ENCODE peak calls at places on chromosomes 7 and 10, in ten cellular contexts. V is heart left ventricle; K is endothelial cell; E is colonic mucosa; Y is GM13976; Z is neural progenitor cell; J is suprapubic skin; A is activated CD8-positive, alpha-beta T cell treated with anti-CD3 and anti-CD28 coated beads for 36 hours; M is psoas muscle; L is transverse colon. T is an unnamed sample.
A peak's percentile ranks its signal among the peaks of the same experiment; 100 is the strongest.

GRCh38 chr7:150945171-150945852 is 32.8 kb downstream of the KCNH2 start:
- DNase-seq in V (no peak), K (no peak), E (no peak), Y (no peak), Z (no peak), J (peak; percentile 72), A (no peak), M (no peak), L (no peak), T (no peak)

GRCh38 chr10:3749597-3750351 is 35.2 kb downstream of the KLF6 start:
- DNase-seq in V (peak; percentile 52), K (no peak), E (no peak), Y (peak; percentile 40), Z (no peak), J (no peak), A (no peak), M (peak; percentile 77), L (no peak), T (no peak)

GRCh38 chr7:106057962-106058901 is 53.9 kb downstream of the SYPL1 start:
- DNase-seq in V (no peak), K (no peak), E (peak; percentile 77), Y (peak; percentile 82), Z (peak; percentile 74), J (peak; percentile 88), A (peak; percentile 65), M (no peak), L (peak; percentile 69), T (peak; percentile 56)

GRCh38 chr7:155412416-155413253 is 45.3 kb upstream of the EN2 start:
- DNase-seq in V (no peak), K (peak; percentile 83), E (peak; percentile 60), Y (peak; percentile 88), Z (peak; percentile 87), J (no peak), A (peak; percentile 74), M (no peak), L (peak; percentile 42), T (peak; percentile 69)

GRCh38 chr10:64682043-64682442 is 1160.8 kb downstream of the REEP3 start:
- DNase-seq in V (no peak), K (no peak), E (no peak), Y (no peak), Z (no peak), J (no peak), A (no peak), M (no peak), L (no peak), T (no peak)

GRCh38 chr10:62587011-62587410 is 212.8 kb downstream of the ZNF365 start:
- DNase-seq in V (no peak), K (no peak), E (no peak), Y (no peak), Z (no peak), J (no peak), A (no peak), M (no peak), L (no peak), T (no peak)

GRCh38 chr10:59465089-59465488 is 102.7 kb upstream of the FAM13C start:
- DNase-seq in V (no peak), K (peak; percentile 7), E (no peak), Y (no peak), Z (peak; percentile 23), J (no peak), A (no peak), M (no peak), L (no peak), T (no peak)

GRCh38 chr10:12252882-12253546 is 57.0 kb downstream of the CDC123 start:
- DNase-seq in V (no peak), K (peak; percentile 37), E (no peak), Y (peak; percentile 66), Z (peak; percentile 56), J (no peak), A (peak; percentile 40), M (no peak), L (peak; percentile 46), T (no peak)

GRCh38 chr10:110170142-110170887 is 37.1 kb upstream of the MXI1 start:
- DNase-seq in V (peak; percentile 49), K (no peak), E (no peak), Y (no peak), Z (peak; percentile 27), J (peak; percentile 50), A (no peak), M (no peak), L (no peak), T (no peak)

GRCh38 chr7:38502289-38502688 is 128.9 kb downstream of the AMPH start:
- DNase-seq in V (no peak), K (no peak), E (no peak), Y (no peak), Z (no peak), J (no peak), A (no peak), M (no peak), L (no peak), T (no peak)

GRCh38 chr10:119782981-119783664 is 57.3 kb downstream of the INPP5F start:
- DNase-seq in V (no peak), K (no peak), E (no peak), Y (no peak), Z (no peak), J (no peak), A (no peak), M (no peak), L (no peak), T (no peak)

GRCh38 chr10:55782181-55782580 is 578.9 kb downstream of the ZWINT start:
- DNase-seq in V (no peak), K (no peak), E (no peak), Y (no peak), Z (no peak), J (no peak), A (no peak), M (no peak), L (no peak), T (no peak)

DNA sequence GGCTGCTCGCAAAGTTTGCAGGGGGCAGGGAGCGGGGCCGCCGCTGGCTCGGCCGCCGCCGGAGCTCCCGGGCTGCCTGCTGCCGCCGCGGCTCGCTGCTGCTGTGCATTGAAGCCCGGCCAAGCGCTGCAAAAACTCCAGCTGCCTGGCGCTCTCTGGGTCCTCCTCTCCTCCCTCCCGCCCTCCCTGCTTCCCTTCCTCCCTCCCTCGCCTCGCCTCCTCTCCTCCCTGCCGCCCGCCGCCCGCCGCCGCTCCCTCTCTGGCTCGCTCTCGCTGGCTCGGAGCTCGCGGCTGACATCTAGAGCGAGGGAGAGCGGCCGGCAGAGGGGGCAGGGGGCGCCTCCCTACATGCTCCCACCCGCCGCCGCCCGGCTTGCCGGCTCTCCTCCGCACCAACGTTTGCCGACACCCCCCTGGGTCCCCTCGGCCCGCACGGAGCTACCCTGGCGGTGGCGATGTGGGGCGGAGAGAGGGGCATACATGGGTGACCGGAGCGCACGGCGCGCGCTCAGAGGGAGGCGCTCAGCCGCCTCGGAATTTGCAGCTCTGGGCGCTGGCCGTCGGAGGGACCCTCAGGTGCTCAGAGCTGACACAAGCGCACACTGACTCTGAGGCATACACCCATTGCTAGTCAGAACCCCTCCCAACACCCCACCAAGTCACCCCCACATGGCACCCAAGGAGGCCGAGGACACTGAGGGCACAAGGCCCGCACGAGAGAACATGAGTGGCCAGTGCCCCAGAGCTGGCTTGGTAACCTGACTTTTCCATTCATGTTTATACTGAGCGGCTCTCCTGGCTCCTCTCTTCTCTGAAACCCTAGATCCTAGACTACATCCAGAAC is 1.2 kb upstream of the PLXNA4 start:
- DNase-seq in V (peak; percentile 83), K (peak; percentile 61), E (peak; percentile 44), Y (peak; percentile 41), Z (peak; percentile 92), J (no peak), A (peak; percentile 10), M (peak; percentile 80), L (peak; percentile 42), T (peak; percentile 73)
- TF ChIP-seq CTCF in V (no peak), K (peak; percentile 25), E (no peak), Y (no peak), Z (peak; percentile 51), J (no peak), A (no peak), M (peak; percentile 6), L (no peak), T (peak; percentile 48)

GRCh38 chr10:21521910-21522533 is 3.5 kb downstream of the SKIDA1 start:
- DNase-seq in V (no peak), K (no peak), E (no peak), Y (no peak), Z (peak; percentile 24), J (no peak), A (no peak), M (no peak), L (no peak), T (no peak)

GRCh38 chr10:21524131-21524525 is 1.4 kb downstream of the SKIDA1 start:
- DNase-seq in V (no peak), K (no peak), E (no peak), Y (no peak), Z (no peak), J (no peak), A (no peak), M (no peak), L (no peak), T (no peak)

GRCh38 chr10:21523557-21524008 is 1.9 kb downstream of the SKIDA1 start:
- DNase-seq in V (no peak), K (no peak), E (no peak), Y (no peak), Z (peak; percentile 63), J (no peak), A (no peak), M (no peak), L (no peak), T (no peak)

GRCh38 chr10:21524526-21525366 is 736 bp downstream of the SKIDA1 start:
- DNase-seq in V (no peak), K (peak; percentile 23), E (no peak), Y (no peak), Z (peak; percentile 47), J (no peak), A (peak; percentile 16), M (no peak), L (no peak), T (no peak)

DNA sequence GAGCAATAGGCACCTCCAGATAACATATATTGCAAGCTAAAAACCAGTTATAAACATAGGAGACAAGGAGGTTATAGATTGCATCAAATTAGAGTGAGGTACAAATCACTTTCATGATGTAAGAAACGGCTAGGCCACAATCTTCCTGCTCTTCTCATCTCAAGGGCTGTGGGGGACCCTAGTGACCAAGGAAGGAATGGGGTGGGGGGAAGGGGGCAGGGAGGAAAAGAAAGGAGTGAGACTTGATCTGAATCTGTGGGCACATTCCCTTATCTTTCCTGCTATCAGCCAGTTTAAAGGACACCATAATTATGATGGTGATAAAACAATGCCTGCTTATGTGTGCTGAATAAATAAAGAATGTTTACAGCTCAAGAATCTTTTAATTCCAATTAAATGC is 2.5 kb downstream of the SKIDA1 start:
- DNase-seq in V (no peak), K (no peak), E (no peak), Y (no peak), Z (peak; percentile 68), J (no peak), A (no peak), M (no peak), L (no peak), T (no peak)
- TF ChIP-seq CTCF in V (no peak), K (no peak), E (no peak), Y (no peak), Z (peak; percentile 17), J (no peak), A (no peak), M (no peak), L (no peak), T (no peak)

GRCh38 chr10:78579586-78579985 is 489.2 kb upstream of the ZMIZ1 start:
- DNase-seq in V (no peak), K (no peak), E (no peak), Y (no peak), Z (no peak), J (no peak), A (no peak), M (no peak), L (no peak), T (no peak)
- TF ChIP-seq CTCF in V (no peak), K (no peak), E (no peak), Y (no peak), Z (no peak), J (no peak), A (no peak), M (no peak), L (no peak), T (no peak)

GRCh38 chr10:69649771-69650550 is 19.9 kb downstream of the FAM241B start:
- DNase-seq in V (no peak), K (no peak), E (no peak), Y (no peak), Z (no peak), J (no peak), A (no peak), M (no peak), L (no peak), T (no peak)
- TF ChIP-seq CTCF in V (no peak), K (no peak), E (no peak), Y (no peak), Z (no peak), J (no peak), A (no peak), M (no peak), L (no peak), T (no peak)

T was measured in neural crest cell.